ENCODE peak calls at places on chromosomes 3 and 15, in nine cellular contexts. One of them, this sample, is unnamed.

GRCh38 chr15:70210076-70210475 is 112.4 kb upstream of the TLE3 start:
- DNase-seq in tibial artery: no peak
- DNase-seq in activated T-helper 1 cell treated with Interleukin-2 at 50 U/mL for 16 hours: no peak
- DNase-seq in T1000: no peak
- DNase-seq in left cardiac atrium: no peak
- DNase-seq in GM13977: no peak
- DNase-seq in glutamatergic neuron: no peak
- DNase-seq in stimulated activated CD4-positive, alpha-beta T cell treated with anti-CD3 and anti-CD28 coated beads, Interleukin-1b, Interleukin-23, amount 100 ng/mL, for 24 hours: no peak
- DNase-seq in NCI-H748 treated with DMSO at 0.1 percent for 48 hours: no peak
- DNase-seq in this sample: no peak

GRCh38 chr3:61381745-61382392 is 130.6 kb upstream of the FHIT start:
- DNase-seq in tibial artery: no peak
- DNase-seq in activated T-helper 1 cell treated with Interleukin-2 at 50 U/mL for 16 hours: no peak
- DNase-seq in T1000: no peak
- DNase-seq in left cardiac atrium: no peak
- DNase-seq in GM13977: peak
- DNase-seq in glutamatergic neuron: no peak
- DNase-seq in stimulated activated CD4-positive, alpha-beta T cell treated with anti-CD3 and anti-CD28 coated beads, Interleukin-1b, Interleukin-23, amount 100 ng/mL, for 24 hours: no peak
- DNase-seq in NCI-H748 treated with DMSO at 0.1 percent for 48 hours: peak
- DNase-seq in this sample: no peak

GRCh38 chr3:149657796-149658443 is at the start of gene WWTR1:
- DNase-seq in tibial artery: peak
- DNase-seq in activated T-helper 1 cell treated with Interleukin-2 at 50 U/mL for 16 hours: no peak
- DNase-seq in T1000: peak
- DNase-seq in left cardiac atrium: peak
- DNase-seq in GM13977: peak
- DNase-seq in glutamatergic neuron: peak
- DNase-seq in stimulated activated CD4-positive, alpha-beta T cell treated with anti-CD3 and anti-CD28 coated beads, Interleukin-1b, Interleukin-23, amount 100 ng/mL, for 24 hours: no peak
- DNase-seq in NCI-H748 treated with DMSO at 0.1 percent for 48 hours: peak
- DNase-seq in this sample: peak

GRCh38 chr3:51686512-51687215 is 15.6 kb downstream of the TEX264 start:
- DNase-seq in tibial artery: peak
- DNase-seq in activated T-helper 1 cell treated with Interleukin-2 at 50 U/mL for 16 hours: peak
- DNase-seq in T1000: peak
- DNase-seq in left cardiac atrium: peak
- DNase-seq in GM13977: peak
- DNase-seq in glutamatergic neuron: no peak
- DNase-seq in stimulated activated CD4-positive, alpha-beta T cell treated with anti-CD3 and anti-CD28 coated beads, Interleukin-1b, Interleukin-23, amount 100 ng/mL, for 24 hours: peak
- DNase-seq in NCI-H748 treated with DMSO at 0.1 percent for 48 hours: no peak
- DNase-seq in this sample: peak

GRCh38 chr15:95690631-95691340 is 639.7 kb upstream of the NR2F2 start:
- DNase-seq in tibial artery: no peak
- DNase-seq in activated T-helper 1 cell treated with Interleukin-2 at 50 U/mL for 16 hours: no peak
- DNase-seq in T1000: no peak
- DNase-seq in left cardiac atrium: no peak
- DNase-seq in GM13977: no peak
- DNase-seq in glutamatergic neuron: no peak
- DNase-seq in stimulated activated CD4-positive, alpha-beta T cell treated with anti-CD3 and anti-CD28 coated beads, Interleukin-1b, Interleukin-23, amount 100 ng/mL, for 24 hours: no peak
- DNase-seq in NCI-H748 treated with DMSO at 0.1 percent for 48 hours: no peak
- DNase-seq in this sample: no peak

GRCh38 chr3:128112406-128112968 is 11.1 kb downstream of the RUVBL1 start:
- DNase-seq in tibial artery: no peak
- DNase-seq in activated T-helper 1 cell treated with Interleukin-2 at 50 U/mL for 16 hours: peak
- DNase-seq in T1000: peak
- DNase-seq in left cardiac atrium: no peak
- DNase-seq in GM13977: no peak
- DNase-seq in glutamatergic neuron: no peak
- DNase-seq in stimulated activated CD4-positive, alpha-beta T cell treated with anti-CD3 and anti-CD28 coated beads, Interleukin-1b, Interleukin-23, amount 100 ng/mL, for 24 hours: peak
- DNase-seq in NCI-H748 treated with DMSO at 0.1 percent for 48 hours: no peak
- DNase-seq in this sample: no peak

GRCh38 chr3:13414040-13414729 is 5.9 kb downstream of the NUP210 start:
- DNase-seq in tibial artery: peak
- DNase-seq in activated T-helper 1 cell treated with Interleukin-2 at 50 U/mL for 16 hours: peak
- DNase-seq in T1000: no peak
- DNase-seq in left cardiac atrium: peak
- DNase-seq in GM13977: peak
- DNase-seq in glutamatergic neuron: no peak
- DNase-seq in stimulated activated CD4-positive, alpha-beta T cell treated with anti-CD3 and anti-CD28 coated beads, Interleukin-1b, Interleukin-23, amount 100 ng/mL, for 24 hours: peak
- DNase-seq in NCI-H748 treated with DMSO at 0.1 percent for 48 hours: no peak
- DNase-seq in this sample: peak

GRCh38 chr3:125024817-125025216 is 31.0 kb downstream of the HEG1 start:
- DNase-seq in tibial artery: peak
- DNase-seq in activated T-helper 1 cell treated with Interleukin-2 at 50 U/mL for 16 hours: no peak
- DNase-seq in T1000: no peak
- DNase-seq in left cardiac atrium: peak
- DNase-seq in GM13977: no peak
- DNase-seq in glutamatergic neuron: no peak
- DNase-seq in stimulated activated CD4-positive, alpha-beta T cell treated with anti-CD3 and anti-CD28 coated beads, Interleukin-1b, Interleukin-23, amount 100 ng/mL, for 24 hours: no peak
- DNase-seq in NCI-H748 treated with DMSO at 0.1 percent for 48 hours: peak
- DNase-seq in this sample: peak

GRCh38 chr3:155070932-155071387 is 9.2 kb upstream of the MME start:
- DNase-seq in tibial artery: no peak
- DNase-seq in activated T-helper 1 cell treated with Interleukin-2 at 50 U/mL for 16 hours: no peak
- DNase-seq in T1000: peak
- DNase-seq in left cardiac atrium: peak
- DNase-seq in GM13977: no peak
- DNase-seq in glutamatergic neuron: no peak
- DNase-seq in stimulated activated CD4-positive, alpha-beta T cell treated with anti-CD3 and anti-CD28 coated beads, Interleukin-1b, Interleukin-23, amount 100 ng/mL, for 24 hours: no peak
- DNase-seq in NCI-H748 treated with DMSO at 0.1 percent for 48 hours: no peak
- DNase-seq in this sample: no peak

GRCh38 chr3:52468336-52468735 is 12.9 kb downstream of the NISCH start:
- DNase-seq in tibial artery: no peak
- DNase-seq in activated T-helper 1 cell treated with Interleukin-2 at 50 U/mL for 16 hours: no peak
- DNase-seq in T1000: no peak
- DNase-seq in left cardiac atrium: peak
- DNase-seq in GM13977: no peak
- DNase-seq in glutamatergic neuron: no peak
- DNase-seq in stimulated activated CD4-positive, alpha-beta T cell treated with anti-CD3 and anti-CD28 coated beads, Interleukin-1b, Interleukin-23, amount 100 ng/mL, for 24 hours: no peak
- DNase-seq in NCI-H748 treated with DMSO at 0.1 percent for 48 hours: no peak
- DNase-seq in this sample: peak

This sample was measured in left ventricle myocardium superior.